ENCODE peak calls at places on chromosomes 11 and 22, in six cellular contexts. One of them, this sample, is unnamed.

GRCh38 chr11:13448876-13449275 is 14.1 kb downstream of the BTBD10 start:
- DNase-seq in MCF 10A: peak; percentile 41
- DNase-seq in pulmonary artery endothelial cell: no peak
- DNase-seq in CD4-positive, CD25-positive, alpha-beta regulatory T cell: no peak
- DNase-seq in body of pancreas: no peak
- DNase-seq in GM12864: no peak
- DNase-seq in this sample: no peak

GRCh38 chr11:118434123-118434552 is 2.2 kb upstream of the KMT2A start:
- DNase-seq in GM12864: no peak
- DNase-seq in pulmonary artery endothelial cell: no peak
- DNase-seq in body of pancreas: no peak
- DNase-seq in CD4-positive, CD25-positive, alpha-beta regulatory T cell: peak; percentile 63
- DNase-seq in MCF 10A: no peak
- DNase-seq in this sample: no peak

GRCh38 chr11:84642500-84642899 is 984.6 kb downstream of the DLG2 start:
- DNase-seq in GM12864: no peak
- DNase-seq in body of pancreas: no peak
- DNase-seq in pulmonary artery endothelial cell: no peak
- DNase-seq in CD4-positive, CD25-positive, alpha-beta regulatory T cell: no peak
- DNase-seq in MCF 10A: no peak
- DNase-seq in this sample: no peak

GRCh38 chr11:126604461-126604860 is 249.0 kb downstream of the ST3GAL4 start:
- DNase-seq in GM12864: no peak
- DNase-seq in MCF 10A: no peak
- DNase-seq in CD4-positive, CD25-positive, alpha-beta regulatory T cell: no peak
- DNase-seq in pulmonary artery endothelial cell: no peak
- DNase-seq in body of pancreas: no peak
- DNase-seq in this sample: no peak

GRCh38 chr11:95790933-95791247 is 592 bp downstream of the CEP57 start:
- DNase-seq in CD4-positive, CD25-positive, alpha-beta regulatory T cell: peak; percentile 49
- DNase-seq in pulmonary artery endothelial cell: peak; percentile 8
- DNase-seq in body of pancreas: peak; percentile 85
- DNase-seq in GM12864: peak; percentile 59
- DNase-seq in MCF 10A: peak; percentile 75
- DNase-seq in this sample: no peak

GRCh38 chr11:83092488-83093384 is 21.0 kb upstream of the RAB30 start:
- DNase-seq in GM12864: no peak
- DNase-seq in body of pancreas: peak; percentile 86
- DNase-seq in MCF 10A: peak; percentile 64
- DNase-seq in pulmonary artery endothelial cell: no peak
- DNase-seq in CD4-positive, CD25-positive, alpha-beta regulatory T cell: no peak
- DNase-seq in this sample: no peak

GRCh38 chr11:47394322-47395224 is 13.8 kb upstream of the SLC39A13 start:
- DNase-seq in pulmonary artery endothelial cell: peak; percentile 88
- DNase-seq in CD4-positive, CD25-positive, alpha-beta regulatory T cell: peak; percentile 47
- DNase-seq in GM12864: no peak
- DNase-seq in MCF 10A: peak; percentile 72
- DNase-seq in body of pancreas: no peak
- DNase-seq in this sample: no peak

GRCh38 chr22:40498454-40499186 is 128.2 kb downstream of the SGSM3 start:
- DNase-seq in GM12864: peak; percentile 21
- DNase-seq in pulmonary artery endothelial cell: no peak
- DNase-seq in CD4-positive, CD25-positive, alpha-beta regulatory T cell: no peak
- DNase-seq in MCF 10A: peak; percentile 89
- DNase-seq in body of pancreas: no peak
- DNase-seq in this sample: no peak